ENCODE peak calls at places on chromosomes 4 and X, in ten cellular contexts. One of them, this sample, is unnamed.
A peak's percentile ranks its signal among the peaks of the same experiment; 100 is the strongest.

GRCh38 chr4:94571301-94571700 is 119.6 kb downstream of the PDLIM5 start:
- DNase-seq in tibial nerve: no peak
- DNase-seq in nephron progenitor cell: no peak
- DNase-seq in cardiac fibroblast: no peak
- DNase-seq in dorsolateral prefrontal cortex: no peak
- DNase-seq in neural crest cell: no peak
- DNase-seq in type B pancreatic cell: no peak
- DNase-seq in IMR-90: no peak
- DNase-seq in AG04450: no peak
- DNase-seq in A549: no peak
- DNase-seq in this sample: no peak

GRCh38 chr4:30536231-30536630 is 183.9 kb upstream of the PCDH7 start:
- DNase-seq in tibial nerve: no peak
- DNase-seq in nephron progenitor cell: no peak
- DNase-seq in cardiac fibroblast: no peak
- DNase-seq in dorsolateral prefrontal cortex: no peak
- DNase-seq in neural crest cell: no peak
- DNase-seq in type B pancreatic cell: no peak
- DNase-seq in IMR-90: peak; percentile 0
- DNase-seq in AG04450: no peak
- DNase-seq in A549: no peak
- DNase-seq in this sample: no peak

GRCh38 chr4:8846864-8847263 is 24.8 kb downstream of the HMX1 start:
- DNase-seq in tibial nerve: peak; percentile 2
- DNase-seq in nephron progenitor cell: no peak
- DNase-seq in cardiac fibroblast: no peak
- DNase-seq in dorsolateral prefrontal cortex: no peak
- DNase-seq in neural crest cell: no peak
- DNase-seq in type B pancreatic cell: no peak
- DNase-seq in IMR-90: no peak
- DNase-seq in AG04450: no peak
- DNase-seq in A549: no peak
- DNase-seq in this sample: peak; percentile 70

GRCh38 chr4:37967749-37968148 is 7.6 kb downstream of the PTTG2 start:
- DNase-seq in tibial nerve: no peak
- DNase-seq in nephron progenitor cell: no peak
- DNase-seq in cardiac fibroblast: peak; percentile 54
- DNase-seq in dorsolateral prefrontal cortex: no peak
- DNase-seq in neural crest cell: no peak
- DNase-seq in type B pancreatic cell: no peak
- DNase-seq in IMR-90: peak; percentile 29
- DNase-seq in AG04450: no peak
- DNase-seq in A549: no peak
- DNase-seq in this sample: no peak

GRCh38 chrX:44344194-44344593 is 722 bp upstream of the EFHC2 start:
- DNase-seq in tibial nerve: no peak
- DNase-seq in nephron progenitor cell: no peak
- DNase-seq in cardiac fibroblast: no peak
- DNase-seq in dorsolateral prefrontal cortex: no peak
- DNase-seq in neural crest cell: no peak
- DNase-seq in type B pancreatic cell: no peak
- DNase-seq in IMR-90: no peak
- DNase-seq in AG04450: no peak
- DNase-seq in A549: no peak
- DNase-seq in this sample: no peak

GRCh38 chr4:14410469-14410868 is 591.8 kb upstream of the CPEB2 start:
- DNase-seq in tibial nerve: no peak
- DNase-seq in nephron progenitor cell: peak; percentile 3
- DNase-seq in cardiac fibroblast: no peak
- DNase-seq in dorsolateral prefrontal cortex: no peak
- DNase-seq in neural crest cell: no peak
- DNase-seq in type B pancreatic cell: no peak
- DNase-seq in IMR-90: no peak
- DNase-seq in AG04450: no peak
- DNase-seq in A549: peak; percentile 9
- DNase-seq in this sample: no peak

GRCh38 chr4:85776579-85776978 is 301.6 kb downstream of the ARHGAP24 start:
- DNase-seq in tibial nerve: no peak
- DNase-seq in nephron progenitor cell: no peak
- DNase-seq in cardiac fibroblast: peak; percentile 82
- DNase-seq in dorsolateral prefrontal cortex: no peak
- DNase-seq in neural crest cell: no peak
- DNase-seq in type B pancreatic cell: no peak
- DNase-seq in IMR-90: peak; percentile 71
- DNase-seq in AG04450: no peak
- DNase-seq in A549: no peak
- DNase-seq in this sample: no peak

GRCh38 chrX:134640914-134641313 is 17.4 kb downstream of the PLAC1 start:
- DNase-seq in tibial nerve: no peak
- DNase-seq in nephron progenitor cell: no peak
- DNase-seq in cardiac fibroblast: no peak
- DNase-seq in dorsolateral prefrontal cortex: no peak
- DNase-seq in neural crest cell: no peak
- DNase-seq in type B pancreatic cell: no peak
- DNase-seq in IMR-90: no peak
- DNase-seq in AG04450: no peak
- DNase-seq in A549: no peak
- DNase-seq in this sample: no peak

GRCh38 chr4:15495621-15496020 is 25.9 kb downstream of the CC2D2A start:
- DNase-seq in tibial nerve: no peak
- DNase-seq in nephron progenitor cell: no peak
- DNase-seq in cardiac fibroblast: no peak
- DNase-seq in dorsolateral prefrontal cortex: no peak
- DNase-seq in neural crest cell: no peak
- DNase-seq in type B pancreatic cell: no peak
- DNase-seq in IMR-90: no peak
- DNase-seq in AG04450: no peak
- DNase-seq in A549: no peak
- DNase-seq in this sample: no peak

GRCh38 chr4:145488310-145488709 is 6.7 kb downstream of the SMAD1 start:
- DNase-seq in tibial nerve: no peak
- DNase-seq in nephron progenitor cell: no peak
- DNase-seq in cardiac fibroblast: no peak
- DNase-seq in dorsolateral prefrontal cortex: no peak
- DNase-seq in neural crest cell: no peak
- DNase-seq in type B pancreatic cell: no peak
- DNase-seq in IMR-90: no peak
- DNase-seq in AG04450: no peak
- DNase-seq in A549: no peak
- DNase-seq in this sample: no peak

GRCh38 chrX:81120936-81121351 is 80.8 kb downstream of the HMGN5 start:
- DNase-seq in tibial nerve: peak; percentile 11
- DNase-seq in nephron progenitor cell: peak; percentile 47
- DNase-seq in cardiac fibroblast: peak; percentile 61
- DNase-seq in dorsolateral prefrontal cortex: peak; percentile 23
- DNase-seq in neural crest cell: peak; percentile 30
- DNase-seq in type B pancreatic cell: no peak
- DNase-seq in IMR-90: peak; percentile 48
- DNase-seq in AG04450: no peak
- DNase-seq in A549: peak; percentile 60
- DNase-seq in this sample: no peak

GRCh38 chr4:145179201-145179860 is 1.1 kb downstream of the OTUD4 start:
- DNase-seq in tibial nerve: peak; percentile 43
- DNase-seq in nephron progenitor cell: peak; percentile 53
- DNase-seq in cardiac fibroblast: peak; percentile 59
- DNase-seq in dorsolateral prefrontal cortex: peak; percentile 44
- DNase-seq in neural crest cell: peak; percentile 6
- DNase-seq in type B pancreatic cell: peak; percentile 75
- DNase-seq in IMR-90: peak; percentile 49
- DNase-seq in AG04450: no peak
- DNase-seq in A549: peak; percentile 54
- DNase-seq in this sample: no peak

GRCh38 chrX:38206542-38206941 is 14.1 kb downstream of the SRPX start:
- DNase-seq in tibial nerve: no peak
- DNase-seq in nephron progenitor cell: no peak
- DNase-seq in cardiac fibroblast: no peak
- DNase-seq in dorsolateral prefrontal cortex: no peak
- DNase-seq in neural crest cell: no peak
- DNase-seq in type B pancreatic cell: no peak
- DNase-seq in IMR-90: no peak
- DNase-seq in AG04450: no peak
- DNase-seq in A549: no peak
- DNase-seq in this sample: no peak

GRCh38 chr4:23614284-23614892 is 275.5 kb downstream of the PPARGC1A start:
- DNase-seq in tibial nerve: no peak
- DNase-seq in nephron progenitor cell: no peak
- DNase-seq in cardiac fibroblast: peak; percentile 9
- DNase-seq in dorsolateral prefrontal cortex: no peak
- DNase-seq in neural crest cell: no peak
- DNase-seq in type B pancreatic cell: no peak
- DNase-seq in IMR-90: peak; percentile 1
- DNase-seq in AG04450: no peak
- DNase-seq in A549: peak; percentile 62
- DNase-seq in this sample: no peak

GRCh38 chr4:33323393-33323792 is 2603.2 kb downstream of the PCDH7 start:
- DNase-seq in tibial nerve: no peak
- DNase-seq in nephron progenitor cell: no peak
- DNase-seq in cardiac fibroblast: no peak
- DNase-seq in dorsolateral prefrontal cortex: no peak
- DNase-seq in neural crest cell: no peak
- DNase-seq in type B pancreatic cell: no peak
- DNase-seq in IMR-90: no peak
- DNase-seq in AG04450: no peak
- DNase-seq in A549: no peak
- DNase-seq in this sample: no peak

GRCh38 chr4:173420324-173420752 is 21.4 kb upstream of the SCRG1 start:
- DNase-seq in tibial nerve: no peak
- DNase-seq in nephron progenitor cell: no peak
- DNase-seq in cardiac fibroblast: peak; percentile 62
- DNase-seq in dorsolateral prefrontal cortex: no peak
- DNase-seq in neural crest cell: no peak
- DNase-seq in type B pancreatic cell: no peak
- DNase-seq in IMR-90: peak; percentile 28
- DNase-seq in AG04450: no peak
- DNase-seq in A549: peak; percentile 5
- DNase-seq in this sample: no peak
- TF ChIP-seq CTCF in tibial nerve: peak; percentile 52
- TF ChIP-seq CTCF in nephron progenitor cell: peak; percentile 30
- TF ChIP-seq CTCF in cardiac fibroblast: peak; percentile 47
- TF ChIP-seq CTCF in dorsolateral prefrontal cortex: peak; percentile 74
- TF ChIP-seq CTCF in neural crest cell: peak; percentile 71
- TF ChIP-seq CTCF in type B pancreatic cell: peak; percentile 73
- TF ChIP-seq CTCF in IMR-90: peak; percentile 63
- TF ChIP-seq CTCF in AG04450: peak; percentile 50
- TF ChIP-seq CTCF in A549: peak; percentile 53
- TF ChIP-seq CTCF in this sample: peak; percentile 61

DNA sequence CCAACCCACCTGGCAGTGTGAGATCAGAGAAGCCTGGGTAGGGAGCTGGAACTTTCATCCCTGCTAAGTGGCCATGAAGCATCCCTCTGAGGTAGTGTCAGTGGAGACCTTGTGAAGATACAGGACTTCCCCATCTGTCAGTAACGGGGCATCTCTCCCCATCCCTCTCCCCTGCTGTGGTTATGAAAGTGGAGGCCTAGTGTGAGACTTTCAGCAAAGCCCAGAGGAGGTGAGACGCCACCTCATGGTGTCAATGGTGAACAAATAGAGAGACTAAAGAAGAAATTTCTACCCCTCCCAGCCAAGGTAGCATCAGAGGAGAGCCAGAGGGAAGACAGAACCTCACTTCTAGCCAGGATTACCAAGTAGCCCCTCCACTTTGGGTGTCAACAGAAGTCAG is 150.2 kb downstream of the VEGFC start:
- DNase-seq in tibial nerve: no peak
- DNase-seq in nephron progenitor cell: no peak
- DNase-seq in cardiac fibroblast: no peak
- DNase-seq in dorsolateral prefrontal cortex: no peak
- DNase-seq in neural crest cell: no peak
- DNase-seq in type B pancreatic cell: no peak
- DNase-seq in IMR-90: no peak
- DNase-seq in AG04450: no peak
- DNase-seq in A549: peak; percentile 17
- DNase-seq in this sample: no peak
- TF ChIP-seq CTCF in tibial nerve: no peak
- TF ChIP-seq CTCF in nephron progenitor cell: no peak
- TF ChIP-seq CTCF in cardiac fibroblast: no peak
- TF ChIP-seq CTCF in dorsolateral prefrontal cortex: no peak
- TF ChIP-seq CTCF in neural crest cell: no peak
- TF ChIP-seq CTCF in type B pancreatic cell: no peak
- TF ChIP-seq CTCF in IMR-90: no peak
- TF ChIP-seq CTCF in AG04450: no peak
- TF ChIP-seq CTCF in A549: no peak
- TF ChIP-seq CTCF in this sample: no peak

GRCh38 chr4:100694467-100694866 is 176.6 kb upstream of the EMCN start:
- DNase-seq in tibial nerve: no peak
- DNase-seq in nephron progenitor cell: no peak
- DNase-seq in cardiac fibroblast: no peak
- DNase-seq in dorsolateral prefrontal cortex: no peak
- DNase-seq in neural crest cell: no peak
- DNase-seq in type B pancreatic cell: no peak
- DNase-seq in IMR-90: no peak
- DNase-seq in AG04450: no peak
- DNase-seq in A549: no peak
- DNase-seq in this sample: no peak

GRCh38 chr4:100695039-100695654 is 177.3 kb upstream of the EMCN start:
- DNase-seq in tibial nerve: no peak
- DNase-seq in nephron progenitor cell: no peak
- DNase-seq in cardiac fibroblast: no peak
- DNase-seq in dorsolateral prefrontal cortex: no peak
- DNase-seq in neural crest cell: no peak
- DNase-seq in type B pancreatic cell: no peak
- DNase-seq in IMR-90: no peak
- DNase-seq in AG04450: no peak
- DNase-seq in A549: no peak
- DNase-seq in this sample: no peak

GRCh38 chr4:100696531-100696930 is 178.7 kb upstream of the EMCN start:
- DNase-seq in tibial nerve: no peak
- DNase-seq in nephron progenitor cell: no peak
- DNase-seq in cardiac fibroblast: no peak
- DNase-seq in dorsolateral prefrontal cortex: no peak
- DNase-seq in neural crest cell: no peak
- DNase-seq in type B pancreatic cell: no peak
- DNase-seq in IMR-90: no peak
- DNase-seq in AG04450: no peak
- DNase-seq in A549: no peak
- DNase-seq in this sample: no peak

GRCh38 chr4:100690812-100691211 is 173.0 kb upstream of the EMCN start:
- DNase-seq in tibial nerve: no peak
- DNase-seq in nephron progenitor cell: no peak
- DNase-seq in cardiac fibroblast: no peak
- DNase-seq in dorsolateral prefrontal cortex: no peak
- DNase-seq in neural crest cell: no peak
- DNase-seq in type B pancreatic cell: no peak
- DNase-seq in IMR-90: no peak
- DNase-seq in AG04450: no peak
- DNase-seq in A549: no peak
- DNase-seq in this sample: no peak

GRCh38 chr4:100695871-100696270 is 178.0 kb upstream of the EMCN start:
- DNase-seq in tibial nerve: no peak
- DNase-seq in nephron progenitor cell: no peak
- DNase-seq in cardiac fibroblast: no peak
- DNase-seq in dorsolateral prefrontal cortex: no peak
- DNase-seq in neural crest cell: no peak
- DNase-seq in type B pancreatic cell: no peak
- DNase-seq in IMR-90: no peak
- DNase-seq in AG04450: no peak
- DNase-seq in A549: no peak
- DNase-seq in this sample: no peak
- TF ChIP-seq CTCF in tibial nerve: no peak
- TF ChIP-seq CTCF in nephron progenitor cell: no peak
- TF ChIP-seq CTCF in cardiac fibroblast: no peak
- TF ChIP-seq CTCF in dorsolateral prefrontal cortex: no peak
- TF ChIP-seq CTCF in neural crest cell: no peak
- TF ChIP-seq CTCF in type B pancreatic cell: no peak
- TF ChIP-seq CTCF in IMR-90: no peak
- TF ChIP-seq CTCF in AG04450: no peak
- TF ChIP-seq CTCF in A549: no peak
- TF ChIP-seq CTCF in this sample: no peak

GRCh38 chr4:108415389-108415788 is 205.0 kb upstream of the RPL34 start:
- DNase-seq in tibial nerve: no peak
- DNase-seq in nephron progenitor cell: no peak
- DNase-seq in cardiac fibroblast: no peak
- DNase-seq in dorsolateral prefrontal cortex: no peak
- DNase-seq in neural crest cell: no peak
- DNase-seq in type B pancreatic cell: no peak
- DNase-seq in IMR-90: no peak
- DNase-seq in AG04450: no peak
- DNase-seq in A549: no peak
- DNase-seq in this sample: no peak
- TF ChIP-seq CTCF in tibial nerve: no peak
- TF ChIP-seq CTCF in nephron progenitor cell: no peak
- TF ChIP-seq CTCF in cardiac fibroblast: no peak
- TF ChIP-seq CTCF in dorsolateral prefrontal cortex: no peak
- TF ChIP-seq CTCF in neural crest cell: no peak
- TF ChIP-seq CTCF in type B pancreatic cell: no peak
- TF ChIP-seq CTCF in IMR-90: no peak
- TF ChIP-seq CTCF in AG04450: no peak
- TF ChIP-seq CTCF in A549: no peak
- TF ChIP-seq CTCF in this sample: no peak